ENCODE peak calls at places on chromosome 6, in six cellular contexts. W is tibial artery, Q is A549, S is heart right ventricle, U is AG04450, T is psoas muscle. Z is an unnamed sample.
A peak's percentile ranks its signal among the peaks of the same experiment; 100 is the strongest.

GRCh38 chr6:215335-216034 is 76.8 kb upstream of the DUSP22 start:
- DNase-seq in T (no peak), S (no peak), U (no peak), Q (no peak), W (no peak), Z (peak; percentile 82)

GRCh38 chr6:71886184-71887005 is at the start of gene RIMS1:
- DNase-seq in T (peak; percentile 39), Q (peak; percentile 1), U (no peak), W (no peak), S (no peak), Z (peak; percentile 28)

GRCh38 chr6:3841711-3842565 is 7.2 kb upstream of the FAM50B start:
- DNase-seq in U (no peak), S (no peak), Q (peak; percentile 14), T (peak; percentile 90), W (no peak), Z (no peak)

GRCh38 chr6:139829557-139829956 is 455.1 kb upstream of the CITED2 start:
- DNase-seq in S (no peak), U (no peak), T (no peak), W (no peak), Q (no peak), Z (no peak)

GRCh38 chr6:163352011-163352685 is 62.4 kb upstream of the QKI start:
- DNase-seq in U (no peak), Q (no peak), T (no peak), S (no peak), W (no peak), Z (no peak)

GRCh38 chr6:157019115-157019628 is 242.0 kb downstream of the ARID1B start:
- DNase-seq in Q (peak; percentile 23), S (no peak), T (no peak), W (no peak), U (no peak), Z (no peak)

GRCh38 chr6:13769655-13770053 is 44.7 kb downstream of the MCUR1 start:
- DNase-seq in Q (no peak), T (no peak), U (no peak), S (no peak), W (no peak), Z (peak; percentile 53)

GRCh38 chr6:90190181-90190580 is 106.5 kb downstream of the BACH2 start:
- DNase-seq in T (no peak), U (no peak), Q (no peak), S (no peak), W (no peak), Z (no peak)

GRCh38 chr6:83849610-83850009 is 3.5 kb upstream of the RIPPLY2 start:
- DNase-seq in T (no peak), S (no peak), Q (no peak), U (no peak), W (no peak), Z (no peak)

GRCh38 chr6:51028271-51028670 is 209.6 kb downstream of the TFAP2B start:
- DNase-seq in U (no peak), Q (no peak), S (no peak), W (no peak), T (no peak), Z (no peak)

GRCh38 chr6:6730831-6731230 is 142.3 kb downstream of the LY86 start:
- DNase-seq in Q (peak; percentile 10), W (peak; percentile 40), S (peak; percentile 58), U (peak; percentile 82), T (peak; percentile 95), Z (peak; percentile 63)

GRCh38 chr6:3324262-3324942 is 65.7 kb downstream of the PSMG4 start:
- DNase-seq in Q (peak; percentile 73), T (no peak), W (no peak), U (peak; percentile 69), S (peak; percentile 50), Z (no peak)

GRCh38 chr6:109296971-109297372 is 85.3 kb downstream of the CD164 start:
- DNase-seq in W (no peak), S (no peak), Q (no peak), T (no peak), U (no peak), Z (no peak)

GRCh38 chr6:148147431-148147830 is 195.2 kb upstream of the SASH1 start:
- DNase-seq in Q (no peak), T (no peak), U (no peak), S (no peak), W (no peak), Z (no peak)

GRCh38 chr6:15272562-15272961 is 26.7 kb downstream of the JARID2 start:
- DNase-seq in S (no peak), W (no peak), U (no peak), Q (no peak), T (no peak), Z (no peak)
- H3K27ac ChIP-seq in S (no peak overlapping the region), W (no peak overlapping the region), U (no peak overlapping the region), Q (no peak overlapping the region), T (no peak overlapping the region), Z (no peak overlapping the region)

DNA sequence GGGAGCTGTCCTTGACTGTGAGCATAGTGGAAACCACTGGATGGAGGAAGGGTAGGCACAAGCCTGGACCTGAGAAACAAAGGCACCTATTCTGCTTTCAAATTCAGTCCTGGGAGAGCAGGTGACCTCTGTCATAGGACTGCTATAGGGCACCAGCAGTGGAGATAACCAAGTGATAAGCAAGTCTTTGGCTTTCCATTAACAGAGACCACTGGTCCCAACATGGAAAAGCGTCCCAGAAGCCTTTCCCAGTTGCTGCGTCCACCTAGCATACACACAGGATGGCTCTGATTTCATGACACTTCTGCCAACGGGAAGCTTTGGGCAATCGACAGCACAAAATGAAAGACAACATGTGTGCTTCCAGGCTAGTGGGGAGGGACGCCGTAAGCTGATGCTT is 8.9 kb downstream of the SLC22A3 start:
- DNase-seq in T (no peak), W (no peak), Q (no peak), S (no peak), U (no peak), Z (no peak)
- H3K27ac ChIP-seq in T (peak overlapping the region; percentile 48), W (peak overlapping the region; percentile 89), Q (peak overlapping the region; percentile 52), S (no peak overlapping the region), U (no peak overlapping the region), Z (no peak overlapping the region)

DNA sequence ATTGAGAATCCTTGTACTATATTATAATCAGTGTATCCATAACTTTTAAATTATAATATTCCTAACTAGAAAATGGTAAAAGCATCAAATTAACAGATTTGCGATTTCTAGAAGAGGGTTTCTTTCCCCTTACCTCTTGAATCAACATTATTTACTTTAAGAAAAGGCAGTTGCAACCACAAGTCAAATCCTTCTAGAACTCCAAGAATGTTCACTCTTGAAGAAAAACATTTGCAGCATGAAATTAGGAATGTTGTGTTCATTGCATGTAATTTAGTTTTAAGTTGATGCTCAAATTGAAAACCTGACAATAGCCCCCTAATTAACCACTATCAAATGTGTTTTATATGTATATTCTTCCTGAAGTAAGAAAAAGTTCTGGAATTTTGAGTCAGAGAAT is 2.3 kb upstream of the REV3L start:
- DNase-seq in Q (no peak), W (no peak), S (no peak), U (no peak), T (no peak), Z (no peak)
- H3K27ac ChIP-seq in Q (peak overlapping the region; percentile 99), W (peak overlapping the region; percentile 97), S (peak overlapping the region; percentile 99), U (no peak overlapping the region), T (peak overlapping the region; percentile 98), Z (no peak overlapping the region)

GRCh38 chr6:25192562-25192961 is 86.6 kb upstream of the CARMIL1 start:
- DNase-seq in U (no peak), S (no peak), T (no peak), W (peak; percentile 40), Q (no peak), Z (peak; percentile 39)

GRCh38 chr6:25199544-25199943 is 79.6 kb upstream of the CARMIL1 start:
- DNase-seq in W (no peak), S (no peak), T (no peak), U (no peak), Q (no peak), Z (no peak)

GRCh38 chr6:25197116-25197515 is 82.1 kb upstream of the CARMIL1 start:
- DNase-seq in U (no peak), W (no peak), S (no peak), T (no peak), Q (no peak), Z (no peak)

GRCh38 chr6:25193147-25193864 is 85.9 kb upstream of the CARMIL1 start:
- DNase-seq in S (peak; percentile 68), Q (peak; percentile 54), T (no peak), W (peak; percentile 71), U (peak; percentile 85), Z (no peak)

GRCh38 chr6:25193865-25194679 is 85.1 kb upstream of the CARMIL1 start:
- DNase-seq in W (peak; percentile 37), Q (peak; percentile 17), U (no peak), S (no peak), T (no peak), Z (no peak)
- H3K27ac ChIP-seq in W (peak overlapping the region; percentile 82), Q (peak overlapping the region; percentile 87), U (no peak overlapping the region), S (peak overlapping the region; percentile 74), T (peak overlapping the region; percentile 37), Z (peak overlapping the region; percentile 48)

DNA sequence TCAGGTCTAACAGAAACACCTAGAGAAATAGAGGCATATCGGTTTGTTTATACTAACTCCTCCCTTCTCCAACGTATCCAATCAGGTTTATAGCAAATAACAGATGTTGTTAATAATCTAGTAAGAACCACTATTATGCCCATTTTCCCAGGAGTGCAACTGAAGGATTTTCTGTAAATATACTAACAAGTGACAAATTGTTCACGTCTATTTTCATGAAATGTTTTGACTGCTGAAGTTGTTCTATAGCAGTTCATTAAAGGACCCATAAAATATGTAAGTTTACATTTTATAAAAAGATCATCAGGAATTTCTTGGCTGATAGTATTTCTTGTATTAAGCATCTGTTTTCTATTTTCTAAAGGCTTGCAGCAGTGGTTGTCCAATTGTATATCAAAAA is 301.5 kb upstream of the TCF21 start:
- DNase-seq in W (no peak), S (no peak), T (no peak), U (no peak), Q (no peak), Z (no peak)
- H3K27ac ChIP-seq in W (no peak overlapping the region), S (no peak overlapping the region), T (no peak overlapping the region), U (peak overlapping the region; percentile 54), Q (peak overlapping the region; percentile 94), Z (no peak overlapping the region)